ENCODE peak calls at places on chromosomes 12 and 14, in seven cellular contexts. M is fibroblast of pulmonary artery, A is transverse colon, I is fibroblast of the aortic adventitia, K is endothelial cell of umbilical vein, E is keratinocyte, U is coronary artery. D is an unnamed sample.

GRCh38 chr12:95532851-95533250 is 18.4 kb downstream of the USP44 start:
- DNase-seq in E (peak), M (peak), U (no peak), K (no peak), A (no peak), I (peak), D (no peak)

GRCh38 chr14:100617715-100618693 is 30.8 kb upstream of the BEGAIN start:
- DNase-seq in M (peak), A (peak), E (no peak), K (no peak), U (no peak), I (peak), D (no peak)

GRCh38 chr12:10584415-10584814 is 29.0 kb downstream of the MAGOHB start:
- DNase-seq in K (no peak), A (no peak), U (no peak), I (peak), E (no peak), M (peak), D (no peak)

GRCh38 chr14:76829650-76830421 is 3.6 kb downstream of the LRRC74A start:
- DNase-seq in A (no peak), K (no peak), I (no peak), U (no peak), M (peak), E (no peak), D (no peak)

GRCh38 chr14:27077181-27077738 is 479.4 kb upstream of the NOVA1 start:
- DNase-seq in E (no peak), A (no peak), M (no peak), I (no peak), U (no peak), K (no peak), D (no peak)

GRCh38 chr12:80325167-80325959 is 118.7 kb upstream of the PTPRQ start:
- DNase-seq in U (no peak), K (peak), E (no peak), I (no peak), M (peak), A (no peak), D (no peak)

GRCh38 chr12:116718578-116719454 is 19.1 kb downstream of the SPRING1 start:
- DNase-seq in K (peak), E (no peak), M (peak), A (no peak), U (no peak), I (peak), D (no peak)

GRCh38 chr12:121214171-121214777 is 4.3 kb downstream of the P2RX4 start:
- DNase-seq in E (no peak), U (no peak), M (peak), I (peak), A (no peak), K (peak), D (no peak)

GRCh38 chr14:92586001-92586947 is 72.7 kb downstream of the RIN3 start:
- DNase-seq in I (peak), K (peak), A (no peak), E (no peak), M (peak), U (peak), D (no peak)

GRCh38 chr12:54624316-54625279 is 10.1 kb downstream of the LACRT start:
- DNase-seq in A (no peak), U (no peak), M (peak), E (no peak), K (no peak), I (peak), D (no peak)

GRCh38 chr12:123010110-123010509 is 29.6 kb downstream of the ARL6IP4 start:
- DNase-seq in M (no peak), K (no peak), I (no peak), A (no peak), U (no peak), E (no peak), D (no peak)

GRCh38 chr14:71645656-71646055 is 286.6 kb upstream of the RGS6 start:
- DNase-seq in A (no peak), I (peak), K (no peak), M (peak), U (no peak), E (no peak), D (no peak)

GRCh38 chr14:98008381-98009113 is 1211.4 kb downstream of the VRK1 start:
- DNase-seq in E (no peak), A (no peak), K (no peak), M (no peak), I (no peak), U (no peak), D (no peak)

GRCh38 chr14:23633160-23633701 is 2.9 kb upstream of the DHRS2 start:
- DNase-seq in U (peak), K (no peak), I (no peak), E (no peak), A (no peak), M (no peak), D (no peak)
- TF ChIP-seq CTCF in U (no peak), K (no peak), I (peak), E (no peak), A (no peak), M (no peak), D (no peak)

GRCh38 chr14:78974691-78975090 is 804.5 kb downstream of the NRXN3 start:
- DNase-seq in A (no peak), K (peak), I (peak), E (no peak), U (no peak), M (peak), D (no peak)
- TF ChIP-seq CTCF in A (no peak), K (no peak), I (no peak), E (no peak), U (no peak), M (no peak), D (no peak)

GRCh38 chr12:131399000-131399399 is 311.9 kb upstream of the SFSWAP start:
- DNase-seq in I (no peak), E (no peak), M (no peak), U (no peak), A (no peak), K (no peak), D (no peak)

GRCh38 chr12:131402781-131403396 is 308.0 kb upstream of the SFSWAP start:
- DNase-seq in A (no peak), M (no peak), K (no peak), I (no peak), E (no peak), U (no peak), D (no peak)

GRCh38 chr12:131395971-131396573 is 314.8 kb upstream of the SFSWAP start:
- DNase-seq in A (no peak), K (no peak), M (no peak), U (no peak), E (no peak), I (no peak), D (no peak)

DNA sequence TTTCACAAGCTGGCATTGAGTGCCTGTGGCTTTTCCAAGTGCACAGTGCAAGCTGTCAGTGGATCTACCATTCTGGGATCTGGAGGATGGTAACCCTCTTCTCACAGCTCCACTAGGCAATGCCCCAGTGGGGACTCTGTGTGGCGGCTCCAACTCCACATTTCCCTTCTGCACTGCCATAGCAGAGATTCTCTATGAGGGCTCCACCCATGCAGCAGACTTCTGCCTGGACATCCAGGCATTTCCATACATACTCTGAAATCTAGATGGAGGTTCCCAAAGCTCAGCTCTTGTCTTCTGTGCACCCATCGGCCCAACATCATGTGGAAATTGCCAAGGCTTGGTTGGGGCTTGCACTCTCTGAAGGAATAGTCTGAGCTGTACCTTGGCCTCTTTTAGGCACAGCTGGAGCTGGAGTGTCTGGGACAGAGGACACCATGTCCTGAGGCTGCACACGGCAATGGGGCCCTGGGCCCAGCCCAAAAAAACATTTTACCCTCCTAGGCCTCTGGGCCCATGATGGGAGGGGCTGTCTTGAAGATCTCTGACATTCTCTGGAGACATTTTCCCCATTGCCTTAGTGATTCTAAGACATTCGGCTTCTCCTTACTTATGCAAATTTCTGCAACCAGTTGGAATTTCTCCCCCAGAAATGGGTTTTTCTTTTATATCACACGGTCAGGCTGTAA is 313.3 kb upstream of the SFSWAP start:
- DNase-seq in A (no peak), U (no peak), E (no peak), K (no peak), I (no peak), M (no peak), D (no peak)
- TF ChIP-seq CTCF in A (no peak), U (no peak), E (no peak), K (no peak), I (no peak), M (no peak), D (no peak)

GRCh38 chr14:68896132-68896531 is 83.0 kb downstream of the ACTN1 start:
- DNase-seq in A (no peak), I (no peak), E (no peak), M (no peak), U (peak), K (peak), D (no peak)
- TF ChIP-seq CTCF in A (no peak), I (peak), E (peak), M (peak), U (no peak), K (peak), D (peak)

GRCh38 chr12:25970916-25971674 is 12.6 kb downstream of the RASSF8 start:
- DNase-seq in I (peak), K (peak), E (no peak), M (no peak), U (no peak), A (no peak), D (no peak)
- TF ChIP-seq CTCF in I (peak), K (no peak), E (no peak), M (peak), U (no peak), A (peak), D (peak)

DNA sequence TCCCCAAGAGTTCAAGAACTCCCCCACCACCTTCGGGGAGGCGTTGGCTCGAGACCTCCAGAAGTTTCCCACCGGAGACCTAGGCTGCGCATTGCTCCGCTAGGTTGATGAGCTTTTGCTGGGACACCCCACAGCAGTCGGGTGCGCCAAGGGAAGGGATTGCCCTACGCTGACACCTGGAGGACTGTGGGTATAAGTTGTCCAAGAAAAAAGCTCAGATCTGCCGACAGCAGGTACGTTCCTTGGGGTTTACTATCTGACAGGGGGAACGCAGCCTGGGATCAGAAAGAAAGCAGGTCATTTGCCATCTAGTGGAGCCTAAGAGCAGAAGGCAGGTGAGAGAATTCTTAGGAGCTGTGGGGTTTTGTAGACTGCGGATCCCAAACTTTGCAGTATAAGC is 98.8 kb downstream of the FRMD6 start:
- DNase-seq in U (no peak), I (no peak), K (no peak), M (no peak), E (no peak), A (no peak), D (no peak)
- TF ChIP-seq CTCF in U (no peak), I (no peak), K (no peak), M (no peak), E (no peak), A (no peak), D (peak)

DNA sequence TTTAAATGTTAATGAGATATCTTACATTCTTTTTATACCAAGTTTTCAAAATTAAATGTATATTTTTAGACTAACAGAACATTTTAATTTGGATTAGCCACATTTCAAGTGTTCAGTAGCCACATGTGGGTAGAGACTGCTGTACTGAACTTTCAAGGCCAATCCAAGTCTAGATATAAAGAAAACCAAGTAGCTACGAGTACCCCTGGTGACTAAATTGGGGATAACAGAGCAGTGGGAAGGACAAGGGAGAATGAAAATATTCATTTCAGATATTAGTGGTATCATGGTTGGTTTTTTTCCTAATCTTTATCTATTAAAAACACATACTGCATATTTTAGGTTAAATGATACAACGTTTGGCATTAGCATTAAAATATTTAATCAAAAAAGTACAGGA is 69.4 kb upstream of the RHOJ start:
- DNase-seq in I (peak), A (no peak), M (peak), E (no peak), K (peak), U (no peak), D (no peak)
- TF ChIP-seq CTCF in I (peak), A (no peak), M (peak), E (no peak), K (peak), U (no peak), D (peak)

GRCh38 chr14:63910593-63911363 is 58.0 kb downstream of the SYNE2 start:
- DNase-seq in K (no peak), I (peak), E (no peak), U (no peak), M (peak), A (no peak), D (no peak)
- TF ChIP-seq CTCF in K (no peak), I (no peak), E (no peak), U (no peak), M (no peak), A (no peak), D (no peak)

GRCh38 chr12:100926669-100927248 is 132.2 kb downstream of the ANO4 start:
- DNase-seq in M (peak), U (no peak), K (peak), E (no peak), A (peak), I (peak), D (no peak)
- TF ChIP-seq CTCF in M (peak), U (no peak), K (no peak), E (peak), A (no peak), I (peak), D (peak)

D was measured in osteocyte.